ENCODE peak calls at places on chromosomes 1 and 21, in four cellular contexts. N is right lobe of liver, Q is testis, M is ovary. I is an unnamed sample.

GRCh38 chr1:224789311-224789710 is 140.2 kb upstream of the DNAH14 start:
- DNase-seq in N (no peak), Q (no peak), M (no peak), I (no peak)

GRCh38 chr21:43300496-43301423 is 126.2 kb downstream of the SIK1 start:
- DNase-seq in N (peak; percentile 51), Q (no peak), M (no peak), I (no peak)

GRCh38 chr1:228353601-228354371 is 52.8 kb downstream of the TRIM11 start:
- DNase-seq in N (peak; percentile 31), Q (no peak), M (no peak), I (no peak)

GRCh38 chr1:58739851-58740466 is 40.1 kb upstream of the MYSM1 start:
- DNase-seq in N (no peak), Q (no peak), M (no peak), I (no peak)

GRCh38 chr1:156596426-156596825 is 4.8 kb downstream of the NAXE start:
- DNase-seq in N (no peak), Q (no peak), M (no peak), I (no peak)

GRCh38 chr1:114641377-114641776 is 28.5 kb downstream of the DENND2C start:
- DNase-seq in N (no peak), Q (no peak), M (no peak), I (no peak)

GRCh38 chr1:24349891-24350290 is 30.7 kb downstream of the GRHL3 start:
- DNase-seq in N (no peak), Q (no peak), M (no peak), I (no peak)

GRCh38 chr1:100861379-100861778 is 33.3 kb downstream of the EXTL2 start:
- DNase-seq in N (no peak), Q (no peak), M (no peak), I (no peak)

GRCh38 chr1:94720091-94720793 is 99.9 kb upstream of the SLC44A3 start:
- DNase-seq in N (peak; percentile 63), Q (no peak), M (no peak), I (no peak)

GRCh38 chr1:222181191-222181590 is 366.7 kb downstream of the HHIPL2 start:
- DNase-seq in N (no peak), Q (no peak), M (no peak), I (no peak)

GRCh38 chr21:29943885-29944284 is 4.1 kb upstream of the GRIK1 start:
- DNase-seq in N (no peak), Q (no peak), M (no peak), I (no peak)

DNA sequence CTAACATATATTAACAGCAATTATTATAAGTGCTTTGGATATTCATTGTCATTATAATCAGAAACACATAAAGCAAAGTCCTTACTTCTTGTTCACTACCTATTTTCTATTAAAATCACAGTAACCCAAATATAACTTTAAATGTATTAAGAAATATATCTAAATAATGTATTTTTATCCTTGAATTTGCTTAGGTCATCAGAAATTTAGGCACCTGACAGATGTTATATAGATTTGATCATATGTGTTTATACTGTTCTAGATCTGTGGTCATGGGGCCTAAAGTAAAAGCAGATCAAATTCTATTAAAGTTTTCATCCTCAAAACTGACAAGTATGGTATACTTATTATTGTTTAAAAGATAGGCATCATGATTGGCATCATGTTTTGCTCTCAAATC is 9.2 kb upstream of the OR1C1 start:
- DNase-seq in N (no peak), Q (no peak), M (no peak), I (no peak)
- H3K9me3 ChIP-seq in N (no peaks in the 10 kb centered on the region), Q (no peaks in the 10 kb centered on the region), M (no peaks in the 10 kb centered on the region), I (no peaks in the 10 kb centered on the region)

DNA sequence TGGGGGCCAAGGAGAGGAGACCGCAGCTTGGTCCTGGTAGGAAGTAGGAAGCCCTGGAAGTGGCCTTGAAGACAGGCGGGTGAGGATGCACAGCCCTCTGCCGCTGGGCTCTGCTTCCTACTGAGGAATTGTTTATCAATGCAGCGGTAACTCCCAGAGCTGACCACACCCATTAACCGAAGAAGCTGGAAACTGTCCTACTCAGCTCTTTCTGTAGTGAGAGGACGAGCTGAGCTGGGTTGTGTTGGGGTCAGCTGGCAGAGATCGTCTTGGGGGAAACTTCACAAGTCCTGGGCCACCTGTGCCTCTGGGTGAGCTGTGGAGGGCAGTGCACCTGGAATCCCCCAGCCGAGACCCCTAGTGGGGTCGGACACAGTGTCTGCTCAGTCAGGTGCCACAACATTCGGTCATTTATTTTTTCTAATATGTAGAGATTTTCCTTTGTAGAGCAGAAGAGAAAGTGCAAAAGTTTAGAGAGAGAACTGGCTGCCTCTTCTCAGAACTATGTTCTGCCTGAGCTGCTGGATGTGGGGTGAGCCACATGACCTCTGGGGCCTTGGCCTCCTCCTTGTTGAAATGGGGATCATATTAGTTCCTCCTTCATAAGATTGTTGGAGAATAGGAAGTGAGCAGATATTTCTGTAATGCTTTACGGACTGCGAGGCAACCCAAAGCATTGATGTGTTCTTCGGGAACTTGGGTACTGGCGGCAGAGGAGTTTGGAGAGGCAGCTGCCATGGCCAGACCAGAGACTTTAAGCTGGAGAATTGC is 3.6 kb downstream of the NECAP2 start:
- DNase-seq in N (no peak), Q (peak; percentile 66), M (peak; percentile 58), I (no peak)
- TF ChIP-seq POLR2A in N (no peak), Q (no peak), M (no peak), I (no peak)

DNA sequence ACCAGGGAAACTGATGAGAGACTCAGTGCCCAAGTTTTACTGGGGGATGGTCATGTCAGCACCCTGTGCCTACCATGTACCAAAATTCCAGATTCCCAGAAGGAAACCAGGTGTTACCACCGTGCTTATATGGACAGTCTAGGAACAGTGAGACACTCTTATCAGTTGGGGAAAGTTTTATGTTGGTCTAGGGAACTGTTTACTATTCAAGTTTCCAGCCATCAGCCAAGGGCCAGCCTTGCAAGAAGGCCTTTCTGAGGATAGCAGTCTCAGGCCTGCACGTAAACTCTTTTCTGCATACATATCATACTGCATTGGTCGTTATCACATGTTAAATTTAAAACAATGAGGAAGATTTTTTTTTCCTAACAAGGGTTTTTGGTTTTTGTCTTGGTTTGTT is 12.6 kb downstream of the TMEM269 start:
- DNase-seq in N (no peak), Q (no peak), M (no peak), I (no peak)
- H3K9me3 ChIP-seq in N (no peaks in the 10 kb centered on the region), Q (no peaks in the 10 kb centered on the region), M (no peaks in the 10 kb centered on the region), I (no peaks in the 10 kb centered on the region)

GRCh38 chr1:2406451-2407041 is 5.8 kb downstream of the PEX10 start:
- DNase-seq in N (no peak), Q (no peak), M (no peak), I (no peak)
- TF ChIP-seq POLR2A in N (no peak), Q (no peak), M (no peak), I (no peak)